ENCODE peak calls at places on chromosome 4, in seven cellular contexts. C, G, E, A, J, W and Y are unnamed samples. For H3K36me3, the result is how much of the 10 kb centered on the place peaks cover.

GRCh38 chr4:56655209-56655626 is 25.9 kb downstream of the HOPX start:
- DNase-seq in C (no peak), G (peak), E (peak), A (peak), J (no peak), W (no peak), Y (peak)

GRCh38 chr4:2981256-2981804 is 18.0 kb downstream of the GRK4 start:
- DNase-seq in C (no peak), G (no peak), E (no peak), A (no peak), J (no peak), W (no peak), Y (no peak)

GRCh38 chr4:24070117-24070516 is 180.3 kb upstream of the PPARGC1A start:
- DNase-seq in C (no peak), G (peak), E (no peak), A (no peak), J (peak), W (no peak), Y (no peak)

GRCh38 chr4:138645289-138645688 is 370.3 kb upstream of the NOCT start:
- DNase-seq in C (no peak), G (no peak), E (no peak), A (no peak), J (no peak), W (no peak), Y (no peak)

GRCh38 chr4:129808242-129808641 is 712.3 kb downstream of the C4orf33 start:
- DNase-seq in C (no peak), G (no peak), E (no peak), A (no peak), J (no peak), W (no peak), Y (no peak)

GRCh38 chr4:56134272-56134671 is 185.5 kb downstream of the CEP135 start:
- DNase-seq in C (no peak), G (peak), E (no peak), A (no peak), J (peak), W (no peak), Y (no peak)

GRCh38 chr4:186485621-186486062 is 69.7 kb downstream of the MTNR1A start:
- DNase-seq in C (no peak), G (peak), E (no peak), A (no peak), J (no peak), W (no peak), Y (no peak)

GRCh38 chr4:25969374-25969773 is 55.4 kb downstream of the SMIM20 start:
- DNase-seq in C (no peak), G (no peak), E (no peak), A (no peak), J (no peak), W (no peak), Y (no peak)

GRCh38 chr4:123671633-123672404 is 275.2 kb downstream of the SPRY1 start:
- DNase-seq in C (no peak), G (no peak), E (no peak), A (no peak), J (no peak), W (no peak), Y (no peak)

GRCh38 chr4:7061815-7062214 is 6.0 kb downstream of the GRPEL1 start:
- DNase-seq in C (no peak), G (no peak), E (no peak), A (peak), J (no peak), W (peak), Y (no peak)

GRCh38 chr4:72857787-72858186 is 211.7 kb downstream of the COX18 start:
- DNase-seq in C (no peak), G (no peak), E (no peak), A (no peak), J (no peak), W (no peak), Y (no peak)

GRCh38 chr4:110361921-110362320 is 114.0 kb upstream of the ENPEP start:
- DNase-seq in C (no peak), G (no peak), E (no peak), A (no peak), J (no peak), W (no peak), Y (no peak)

DNA sequence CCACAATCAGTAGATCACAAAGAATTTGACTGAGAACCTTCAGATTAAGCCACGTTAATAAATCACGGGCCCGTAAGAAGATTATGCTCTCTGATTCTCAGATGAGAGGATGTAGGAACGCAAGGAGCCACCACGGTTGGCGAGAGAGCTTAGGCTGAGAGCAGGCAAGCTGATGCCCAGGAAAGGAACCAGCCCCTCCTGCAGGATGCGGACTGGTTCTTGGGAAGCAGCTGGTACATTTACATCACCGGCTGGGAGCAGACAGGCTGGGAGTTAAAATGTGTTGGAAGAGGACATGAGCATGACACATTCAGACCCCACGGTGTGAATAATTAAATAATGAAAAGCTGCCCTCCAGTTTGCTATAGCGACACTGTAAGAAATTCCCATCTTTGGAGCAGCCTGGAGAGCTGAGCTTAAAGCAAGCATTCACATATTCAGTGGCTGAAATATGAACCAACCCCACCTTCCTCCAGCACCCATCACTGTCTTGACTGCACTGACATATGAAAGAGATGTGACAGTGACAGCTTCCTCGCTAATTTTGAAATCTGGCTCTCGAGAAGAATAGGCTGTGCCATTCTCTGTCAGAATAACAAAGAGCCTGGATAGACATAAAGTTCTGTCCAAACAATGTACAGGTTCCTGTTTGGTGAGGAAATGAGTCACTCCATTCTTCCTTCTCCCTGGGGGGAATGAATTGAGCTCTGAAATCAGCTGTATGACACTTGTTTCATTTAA is 33.1 kb downstream of the LNX1 start:
- DNase-seq in C (no peak), G (peak), E (no peak), A (no peak), J (no peak), W (no peak), Y (no peak)
- TF ChIP-seq POLR2A in C (no peak), G (no peak), E (no peak), A (no peak), J (no peak), W (no peak), Y (no peak)

GRCh38 chr4:121799888-121800501 is 1.1 kb upstream of the EXOSC9 start:
- DNase-seq in C (no peak), G (no peak), E (no peak), A (no peak), J (no peak), W (no peak), Y (no peak)
- H3K27ac ChIP-seq in C (peak), G (no peak), E (no peak), A (peak), J (peak), W (peak), Y (peak)

GRCh38 chr4:15848191-15848842 is 70.2 kb downstream of the CD38 start:
- DNase-seq in C (no peak), G (no peak), E (no peak), A (no peak), J (no peak), W (no peak), Y (no peak)
- H3K36me3 ChIP-seq in C (under half), G (under half), E (under half), A (under half), J (under half), W (under half), Y (under half)

GRCh38 chr4:94207469-94208224 is at the start of gene SMARCAD1:
- DNase-seq in C (peak), G (peak), E (peak), A (peak), J (peak), W (peak), Y (peak)
- TF ChIP-seq POLR2A in C (peak), G (peak), E (no peak), A (no peak), J (peak), W (no peak), Y (no peak)

DNA sequence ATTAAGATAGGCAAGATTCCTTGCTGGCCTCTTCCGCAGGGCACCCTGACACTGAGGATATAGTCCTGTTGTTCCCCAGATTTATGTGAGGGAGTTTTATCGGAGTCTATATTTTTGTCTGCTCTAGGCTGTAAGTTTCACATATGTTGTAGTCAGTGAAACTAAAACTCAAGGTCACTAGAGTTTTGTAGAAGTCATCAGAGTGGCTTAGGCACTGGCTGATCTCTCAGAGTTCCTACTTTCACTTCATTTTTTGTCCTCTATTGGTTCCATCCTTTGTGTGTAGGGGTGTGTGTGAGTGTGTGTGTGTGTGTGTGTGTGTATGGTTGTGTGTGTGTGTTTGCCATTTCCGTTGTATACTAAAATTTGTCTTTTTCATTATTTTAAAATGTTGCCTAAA is 577.5 kb downstream of the IQCM start:
- DNase-seq in C (no peak), G (no peak), E (no peak), A (no peak), J (no peak), W (no peak), Y (no peak)
- H3K27ac ChIP-seq in C (no peak), G (no peak), E (no peak), A (no peak), J (no peak), W (no peak), Y (no peak)